ENCODE peak calls at places on chromosomes 4 and X, in five cellular contexts. N is occipital lobe, Q is retina, J is HT1080, X is NCI-H2081. G is an unnamed sample.

GRCh38 chr4:8595237-8596087 is 2.9 kb downstream of the CPZ start:
- DNase-seq in J (no peak), X (no peak), N (no peak), Q (no peak), G (no peak)

GRCh38 chrX:68049466-68049865 is 383.8 kb downstream of the OPHN1 start:
- DNase-seq in N (no peak), X (no peak), Q (no peak), J (peak), G (peak)

GRCh38 chr4:109827672-109828071 is at the start of gene RRH:
- DNase-seq in Q (no peak), N (no peak), X (no peak), J (no peak), G (no peak)

GRCh38 chrX:100512471-100512870 is 72.3 kb upstream of the TNMD start:
- DNase-seq in Q (peak), J (no peak), N (peak), X (peak), G (peak)

GRCh38 chr4:83340692-83341343 is 6.2 kb upstream of the HPSE start:
- DNase-seq in J (no peak), X (no peak), Q (no peak), N (no peak), G (no peak)

GRCh38 chr4:138204507-138204906 is 37.6 kb downstream of the SLC7A11 start:
- DNase-seq in J (no peak), X (peak), Q (no peak), N (no peak), G (no peak)

GRCh38 chr4:8353912-8354453 is 84.4 kb downstream of the HTRA3 start:
- DNase-seq in N (no peak), Q (no peak), X (no peak), J (peak), G (peak)

GRCh38 chr4:180485407-180485806 is 1757.8 kb upstream of the TENM3 start:
- DNase-seq in Q (no peak), X (no peak), J (no peak), N (no peak), G (no peak)

GRCh38 chrX:21975827-21976226 is 35.3 kb downstream of the SMS start:
- DNase-seq in J (peak), Q (no peak), N (no peak), X (no peak), G (peak)

GRCh38 chrX:4179031-4179430 is 465.6 kb upstream of the PRKX start:
- DNase-seq in J (no peak), X (no peak), Q (no peak), N (no peak), G (no peak)

GRCh38 chrX:20001615-20002014 is 10.8 kb upstream of the BCLAF3 start:
- DNase-seq in N (no peak), J (no peak), X (no peak), Q (no peak), G (no peak)

GRCh38 chr4:28600958-28601357 is 1740.3 kb downstream of the STIM2 start:
- DNase-seq in N (no peak), Q (no peak), X (no peak), J (no peak), G (no peak)

GRCh38 chrX:49884290-49884862 is 5.1 kb downstream of the USP27X start:
- DNase-seq in J (peak), X (peak), Q (peak), N (no peak), G (peak)

GRCh38 chrX:145623453-145623852 is 194.2 kb upstream of the SLITRK2 start:
- DNase-seq in X (no peak), J (no peak), Q (no peak), N (no peak), G (no peak)

GRCh38 chrX:20529711-20530110 is 263.0 kb upstream of the RPS6KA3 start:
- DNase-seq in Q (no peak), X (no peak), J (no peak), N (no peak), G (no peak)

GRCh38 chr4:149964001-149964400 is 114.2 kb upstream of the DCLK2 start:
- DNase-seq in N (no peak), X (no peak), J (no peak), Q (no peak), G (no peak)

GRCh38 chr4:138401330-138401729 is 159.2 kb upstream of the SLC7A11 start:
- DNase-seq in N (no peak), J (no peak), Q (peak), X (no peak), G (no peak)

GRCh38 chr4:61500883-61501282 is 300.8 kb downstream of the ADGRL3 start:
- DNase-seq in X (no peak), N (no peak), Q (no peak), J (no peak), G (peak)

GRCh38 chr4:183284229-183284628 is 35.8 kb downstream of the CLDN22 start:
- DNase-seq in J (no peak), X (no peak), Q (no peak), N (no peak), G (no peak)

G was measured in ELR.